ENCODE peak calls at places on chromosomes 5 and 9, in seven cellular contexts. F, M, Z, C, J, I and E are unnamed samples.

GRCh38 chr9:83059417-83059816 is 3.5 kb downstream of the RASEF start:
- DNase-seq in F (no peak), M (no peak), Z (no peak), C (no peak), J (no peak), I (peak), E (no peak)

GRCh38 chr5:160188151-160188967 is 40.9 kb upstream of the FABP6 start:
- DNase-seq in F (peak), M (no peak), Z (peak), C (no peak), J (peak), I (peak), E (no peak)

GRCh38 chr5:171801-172331 is 19.4 kb upstream of the LRRC14B start:
- DNase-seq in F (no peak), M (no peak), Z (no peak), C (no peak), J (no peak), I (no peak), E (no peak)

GRCh38 chr9:104073770-104074133 is 20.4 kb upstream of the SMC2 start:
- DNase-seq in F (no peak), M (no peak), Z (no peak), C (no peak), J (no peak), I (no peak), E (no peak)

GRCh38 chr9:89623925-89624420 is 19.2 kb downstream of the GADD45G start:
- DNase-seq in F (no peak), M (no peak), Z (no peak), C (no peak), J (no peak), I (no peak), E (no peak)

GRCh38 chr9:16138961-16139441 is 586.2 kb downstream of the CCDC171 start:
- DNase-seq in F (no peak), M (no peak), Z (peak), C (no peak), J (no peak), I (no peak), E (no peak)

GRCh38 chr5:149472399-149472798 is 78.8 kb downstream of the CSNK1A1 start:
- DNase-seq in F (no peak), M (no peak), Z (no peak), C (no peak), J (no peak), I (no peak), E (no peak)

GRCh38 chr9:131411719-131412681 is 18.1 kb downstream of the PRRC2B start:
- DNase-seq in F (no peak), M (no peak), Z (no peak), C (no peak), J (no peak), I (no peak), E (no peak)

GRCh38 chr5:57221049-57221568 is 47.2 kb downstream of the GPBP1 start:
- DNase-seq in F (peak), M (no peak), Z (peak), C (peak), J (no peak), I (no peak), E (no peak)

GRCh38 chr9:124273428-124274153 is 15.8 kb downstream of the NEK6 start:
- DNase-seq in F (no peak), M (no peak), Z (no peak), C (no peak), J (no peak), I (no peak), E (no peak)

GRCh38 chr9:114869845-114870244 is 60.5 kb downstream of the TNFSF8 start:
- DNase-seq in F (no peak), M (peak), Z (no peak), C (no peak), J (peak), I (peak), E (no peak)

GRCh38 chr9:134366223-134367031 is 40.2 kb downstream of the RXRA start:
- DNase-seq in F (peak), M (no peak), Z (peak), C (no peak), J (peak), I (peak), E (no peak)

GRCh38 chr9:86763795-86764194 is 183.5 kb downstream of the GAS1 start:
- DNase-seq in F (no peak), M (no peak), Z (no peak), C (no peak), J (no peak), I (no peak), E (no peak)

GRCh38 chr5:149750596-149750995 is 20.5 kb downstream of the PPARGC1B start:
- DNase-seq in F (no peak), M (no peak), Z (no peak), C (no peak), J (no peak), I (no peak), E (no peak)

GRCh38 chr5:31531543-31531887 is 378 bp downstream of the DROSHA start:
- DNase-seq in F (peak), M (no peak), Z (peak), C (peak), J (no peak), I (peak), E (no peak)

GRCh38 chr5:139186293-139186692 is 11.9 kb downstream of the SIL1 start:
- DNase-seq in F (no peak), M (no peak), Z (no peak), C (no peak), J (no peak), I (no peak), E (no peak)

GRCh38 chr9:112037281-112038016 is 137.6 kb downstream of the SUSD1 start:
- DNase-seq in F (no peak), M (peak), Z (peak), C (peak), J (no peak), I (peak), E (no peak)

GRCh38 chr9:130640681-130641080 is 23.7 kb upstream of the PRDM12 start:
- DNase-seq in F (no peak), M (no peak), Z (no peak), C (no peak), J (no peak), I (no peak), E (no peak)

GRCh38 chr5:10536931-10537579 is 26.8 kb upstream of the ANKRD33B start:
- DNase-seq in F (no peak), M (no peak), Z (no peak), C (no peak), J (no peak), I (no peak), E (no peak)

GRCh38 chr5:123007771-123008170 is 28.8 kb downstream of the PPIC start:
- DNase-seq in F (no peak), M (no peak), Z (no peak), C (no peak), J (no peak), I (no peak), E (no peak)

GRCh38 chr5:31407921-31408714 is 123.8 kb downstream of the DROSHA start:
- DNase-seq in F (no peak), M (no peak), Z (peak), C (no peak), J (no peak), I (no peak), E (peak)

GRCh38 chr9:109179801-109180523 is 12.9 kb upstream of the FRRS1L start:
- DNase-seq in F (no peak), M (no peak), Z (no peak), C (no peak), J (no peak), I (no peak), E (no peak)

GRCh38 chr5:82163459-82164108 is 114.6 kb downstream of the RPS23 start:
- DNase-seq in F (no peak), M (no peak), Z (no peak), C (no peak), J (no peak), I (no peak), E (no peak)

GRCh38 chr9:136011703-136012496 is 50.7 kb upstream of the UBAC1 start:
- DNase-seq in F (no peak), M (no peak), Z (peak), C (no peak), J (no peak), I (peak), E (no peak)
- H3K27ac ChIP-seq in F (no peak), M (no peak), Z (peak), C (no peak), J (no peak), I (peak), E (no peak)

DNA sequence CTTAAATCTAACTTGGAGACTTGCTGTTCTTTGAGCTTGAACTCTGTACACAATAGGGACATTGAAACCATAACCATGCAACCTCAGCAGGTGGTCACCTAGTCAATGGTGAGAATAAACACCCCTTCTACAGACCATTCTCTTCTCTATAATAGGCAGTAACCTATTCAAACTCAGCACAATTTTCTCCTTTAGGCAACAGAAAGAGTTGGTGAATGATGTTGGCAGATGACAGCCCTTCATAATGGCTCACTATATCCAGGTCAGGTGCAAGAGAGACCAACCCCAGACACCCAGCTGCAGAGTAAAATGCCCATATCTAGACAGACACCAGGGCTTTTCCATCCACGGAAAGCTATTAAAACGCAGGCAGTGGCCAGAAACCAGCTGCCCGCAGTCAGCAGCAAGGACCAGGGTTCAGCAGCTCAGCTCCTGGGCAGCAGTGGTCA is 106.7 kb downstream of the SERINC5 start:
- DNase-seq in F (no peak), M (peak), Z (no peak), C (no peak), J (no peak), I (no peak), E (no peak)
- H3K27ac ChIP-seq in F (no peak), M (peak), Z (no peak), C (no peak), J (no peak), I (no peak), E (no peak)

DNA sequence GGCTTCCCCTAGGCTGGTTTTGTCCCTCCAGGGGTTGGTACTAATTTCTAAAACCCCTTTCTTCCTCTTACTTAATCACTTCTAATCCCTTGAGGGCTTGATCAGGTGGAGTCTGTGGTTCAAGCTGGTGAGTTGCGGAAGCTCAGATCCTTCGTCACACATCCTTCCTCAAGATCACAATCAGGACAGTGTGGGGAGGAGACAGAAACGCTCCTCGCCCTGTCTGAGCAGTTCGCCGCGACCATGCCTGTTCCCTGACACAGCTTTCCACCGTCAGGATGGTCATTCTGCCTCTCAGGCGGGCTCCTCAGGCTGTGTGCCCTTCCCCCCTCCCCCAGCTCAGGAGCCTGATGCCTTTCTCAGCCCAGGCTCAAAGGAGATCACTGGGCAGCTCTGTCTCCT is 24.3 kb downstream of the CPLX2 start:
- DNase-seq in F (no peak), M (no peak), Z (no peak), C (peak), J (peak), I (no peak), E (no peak)
- H3K27ac ChIP-seq in F (no peak), M (no peak), Z (no peak), C (peak), J (peak), I (no peak), E (no peak)

DNA sequence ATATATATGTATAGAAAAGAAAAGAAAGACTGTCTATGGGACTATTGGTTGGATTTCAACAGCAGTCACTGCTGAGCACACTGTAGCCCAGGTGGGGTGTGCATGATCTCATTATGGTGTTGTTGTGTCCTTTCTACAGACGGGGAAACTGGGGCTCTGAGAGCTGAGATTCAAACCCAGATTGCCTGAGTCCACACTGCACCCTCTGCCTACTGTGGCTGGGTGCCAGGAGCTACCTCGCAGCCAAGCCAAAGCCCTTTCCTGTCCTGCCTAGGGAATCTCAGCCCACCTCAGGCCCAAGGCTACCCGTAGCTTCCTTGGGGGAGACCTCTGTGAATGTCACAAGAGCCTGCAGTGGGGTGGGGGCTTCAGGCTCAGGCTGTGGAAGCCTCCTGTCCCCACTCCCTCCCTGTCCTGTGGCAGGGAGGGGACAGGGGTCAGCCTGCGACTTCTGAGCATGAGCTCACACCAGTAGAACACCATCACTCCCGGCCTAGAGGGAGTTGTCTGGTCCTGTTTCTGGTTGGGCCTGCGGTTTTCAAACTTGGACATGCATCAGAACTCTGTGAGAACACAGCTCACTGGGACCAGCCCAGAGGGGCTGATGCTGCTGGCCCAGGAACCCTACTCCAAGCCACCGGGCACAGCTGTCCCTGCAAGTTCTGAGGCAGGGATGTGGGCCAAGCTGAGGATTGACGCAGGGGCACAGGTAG is 7.9 kb upstream of the NINJ1 start:
- DNase-seq in F (no peak), M (no peak), Z (no peak), C (no peak), J (no peak), I (no peak), E (no peak)
- H3K27ac ChIP-seq in F (no peak), M (no peak), Z (no peak), C (peak), J (no peak), I (no peak), E (no peak)

DNA sequence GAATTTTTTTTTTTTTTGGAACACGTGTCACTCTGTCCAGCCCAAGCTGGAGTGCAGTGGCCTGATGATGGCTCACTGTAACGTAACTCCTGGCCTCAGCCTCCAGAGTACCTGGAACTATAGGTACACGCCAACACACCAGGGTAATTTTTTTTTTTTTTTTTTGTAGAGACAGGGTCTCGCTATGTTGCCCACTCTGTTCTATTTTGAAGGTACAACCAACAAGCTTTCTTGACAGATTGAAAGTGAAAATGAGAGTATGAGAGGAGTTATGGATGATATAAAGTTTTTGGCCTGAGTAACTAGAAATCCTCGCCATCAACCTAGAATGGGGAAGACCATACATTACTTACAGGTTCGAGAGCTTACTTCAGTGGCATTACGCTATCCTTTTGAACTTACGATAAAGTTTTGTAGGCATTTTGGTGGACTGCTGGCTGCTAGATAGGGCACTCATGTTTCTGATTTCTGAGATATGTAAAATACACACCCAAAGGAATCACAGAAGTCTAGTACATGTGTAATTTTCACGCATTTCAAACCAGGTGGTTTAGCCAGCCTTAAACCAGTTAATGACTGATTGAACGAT is 806 bp upstream of the CDC42SE2 start:
- DNase-seq in F (no peak), M (no peak), Z (no peak), C (no peak), J (no peak), I (no peak), E (no peak)
- H3K27ac ChIP-seq in F (no peak), M (peak), Z (no peak), C (peak), J (peak), I (peak), E (peak)

DNA sequence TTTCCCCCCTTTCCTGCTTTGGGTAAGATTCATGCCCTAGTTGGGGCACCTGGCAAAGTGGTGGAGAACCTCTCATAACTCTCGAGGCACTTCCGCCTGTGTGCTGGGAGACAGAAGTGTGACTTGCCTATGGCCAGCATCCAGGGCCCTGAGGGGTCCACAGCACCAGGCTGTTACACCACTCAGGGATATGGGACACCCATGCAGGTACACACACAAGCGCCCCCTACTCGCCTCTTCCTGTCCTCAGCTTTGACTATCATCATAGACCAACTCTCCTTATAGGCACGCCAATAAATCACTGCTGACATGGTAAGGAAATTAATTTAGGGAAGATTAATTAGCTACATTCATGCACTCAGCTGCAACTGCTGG is 45.4 kb downstream of the SHB start:
- DNase-seq in F (no peak), M (no peak), Z (no peak), C (no peak), J (no peak), I (no peak), E (no peak)
- H3K27ac ChIP-seq in F (peak), M (no peak), Z (peak), C (no peak), J (peak), I (no peak), E (peak)

GRCh38 chr5:126736141-126736540 is 40.8 kb upstream of the LMNB1 start:
- DNase-seq in F (no peak), M (no peak), Z (no peak), C (no peak), J (peak), I (no peak), E (no peak)

GRCh38 chr5:126732716-126733115 is 44.2 kb upstream of the LMNB1 start:
- DNase-seq in F (no peak), M (no peak), Z (no peak), C (no peak), J (no peak), I (no peak), E (no peak)
- H3K27ac ChIP-seq in F (no peak), M (no peak), Z (no peak), C (no peak), J (no peak), I (no peak), E (no peak)